ENCODE peak calls at places on chromosomes 16 and 17, in four cellular contexts. P, K, J and O are unnamed samples. For H3K36me3 and H3K27me3, the result is how much of the 10 kb centered on the place peaks cover.

GRCh38 chr17:38705803-38706624 is 941 bp downstream of the MLLT6 start:
- DNase-seq in K (peak), P (peak), J (peak), O (no peak)

GRCh38 chr17:38579934-38580333 is 25.8 kb downstream of the SRCIN1 start:
- DNase-seq in K (peak), J (no peak), P (no peak), O (no peak)

GRCh38 chr16:56382901-56383355 is 42.4 kb downstream of the AMFR start:
- DNase-seq in J (no peak), P (no peak), K (no peak), O (no peak)

GRCh38 chr16:56732832-56733231 is 2.9 kb downstream of the NUP93 start:
- DNase-seq in K (no peak), P (no peak), J (no peak), O (no peak)

GRCh38 chr17:75848523-75849303 is 4.5 kb upstream of the UNC13D start:
- DNase-seq in P (peak), J (peak), K (peak), O (no peak)

GRCh38 chr17:732788-733720 is 658 bp downstream of the TLCD3A start:
- DNase-seq in K (peak), P (peak), J (no peak), O (no peak)

GRCh38 chr16:55532227-55532626 is 23.4 kb downstream of the LPCAT2 start:
- DNase-seq in J (no peak), K (no peak), P (no peak), O (no peak)

GRCh38 chr17:35189291-35189690 is 4.9 kb downstream of the SLC35G3 start:
- DNase-seq in K (no peak), P (no peak), J (no peak), O (no peak)

GRCh38 chr16:25118851-25119584 is 7.5 kb downstream of the LCMT1 start:
- DNase-seq in K (no peak), P (no peak), J (no peak), O (no peak)

GRCh38 chr17:8365143-8365542 is 11.4 kb downstream of the KRABD2 start:
- DNase-seq in J (no peak), P (no peak), K (no peak), O (no peak)

DNA sequence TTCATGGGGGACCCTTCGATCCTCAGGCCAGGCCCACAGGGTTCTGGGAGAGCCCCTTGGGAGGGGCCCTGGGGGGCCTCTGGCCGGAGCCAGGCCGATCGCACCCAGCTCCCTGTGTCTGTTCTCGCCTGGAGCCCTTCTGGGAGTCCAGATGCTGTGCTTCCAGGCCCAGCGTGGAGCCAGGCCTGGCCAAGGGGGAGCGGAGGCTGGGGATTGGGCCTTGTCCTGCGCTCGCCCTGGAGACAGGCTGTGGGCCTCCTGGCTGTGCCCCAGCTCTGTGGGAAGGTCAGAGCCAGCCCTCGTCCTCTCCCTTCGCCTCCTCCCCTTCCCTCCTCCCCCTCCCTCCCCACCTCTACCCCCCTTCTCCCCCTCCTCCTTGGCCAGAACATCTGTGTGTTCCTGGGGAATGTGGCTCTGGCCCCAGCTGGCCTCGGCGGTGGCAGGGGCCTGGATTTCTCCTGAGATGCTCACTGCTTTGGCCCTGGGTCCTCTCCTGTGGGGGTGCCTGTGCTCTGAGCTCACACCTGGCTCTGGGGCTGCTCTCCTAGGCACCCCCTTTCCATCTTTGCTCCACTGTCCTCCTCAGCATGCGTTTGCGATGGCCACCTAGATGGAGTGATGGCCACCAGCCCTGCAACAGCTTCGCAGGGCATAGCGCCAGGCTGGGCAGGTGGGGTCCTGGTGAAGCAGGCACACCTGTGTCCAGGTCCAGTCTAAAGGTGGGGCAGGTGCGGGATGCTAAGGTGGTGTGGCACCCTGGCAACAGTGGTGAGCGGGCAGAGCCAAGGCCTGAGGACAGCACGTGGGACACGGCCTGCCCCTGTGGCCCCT is 90.6 kb upstream of the CIBAR2 start:
- DNase-seq in P (peak), J (no peak), K (no peak), O (peak)
- H3K36me3 ChIP-seq in P (under half), J (under half), K (under half), O (under half)

DNA sequence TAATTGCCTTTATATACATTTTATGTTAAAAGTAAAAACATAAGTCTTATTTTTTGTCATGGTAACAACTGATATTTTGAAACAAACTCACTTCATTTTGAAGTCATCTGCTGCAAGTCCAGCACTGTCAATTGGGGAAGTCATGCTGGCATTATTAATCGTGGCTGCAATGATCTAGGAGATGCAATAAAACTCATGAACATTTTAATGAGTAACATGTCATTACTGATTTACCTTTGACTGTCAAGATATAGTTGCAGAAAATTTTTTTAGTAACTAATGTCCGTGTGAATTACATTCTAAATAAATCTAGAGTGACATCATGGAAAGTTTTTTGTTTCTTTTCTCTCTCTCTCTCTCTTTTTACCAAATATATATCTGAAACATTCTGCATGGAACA is 17.4 kb upstream of the KRT24 start:
- DNase-seq in K (no peak), J (no peak), P (no peak), O (no peak)
- H3K27me3 ChIP-seq in K (under half), J (under half), P (under half), O (under half)

GRCh38 chr16:27210174-27210573 is 6.8 kb downstream of the KDM8 start:
- DNase-seq in K (no peak), P (no peak), J (no peak), O (no peak)

GRCh38 chr16:27205436-27206065 is 2.2 kb downstream of the KDM8 start:
- DNase-seq in J (no peak), K (no peak), P (no peak), O (no peak)

GRCh38 chr16:27209591-27209990 is 6.3 kb downstream of the KDM8 start:
- DNase-seq in J (no peak), P (no peak), K (no peak), O (no peak)

GRCh38 chr16:27208809-27209208 is 5.5 kb downstream of the KDM8 start:
- DNase-seq in P (no peak), K (no peak), J (no peak), O (no peak)

DNA sequence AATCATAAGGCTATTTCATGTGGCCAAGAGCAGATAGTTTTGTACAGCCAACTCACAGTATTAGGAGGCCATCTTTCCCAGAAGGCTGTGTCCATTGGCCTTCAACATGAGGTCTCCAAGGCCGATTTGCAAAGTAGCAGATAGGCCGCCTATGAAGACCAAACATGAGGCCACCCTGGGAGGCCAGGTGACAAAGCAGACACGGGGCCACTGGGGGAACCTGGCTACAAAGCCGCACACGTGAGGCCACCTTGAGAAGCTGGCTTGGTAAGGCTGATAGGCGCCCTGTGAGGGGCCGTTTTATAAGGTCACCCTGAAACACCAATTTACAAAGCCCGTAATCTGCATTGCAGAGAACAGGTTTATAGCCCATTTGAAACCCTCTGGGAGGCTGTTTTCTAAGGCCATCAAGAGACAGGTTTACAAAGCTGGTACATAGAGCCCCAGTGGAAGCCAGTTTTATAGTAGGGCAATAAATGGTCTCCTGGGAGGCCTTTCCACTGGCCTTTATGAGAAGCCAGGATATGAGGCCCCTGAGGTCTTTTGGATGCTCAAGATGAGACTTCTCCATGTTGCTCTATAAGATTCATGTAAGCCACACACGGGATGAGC is 4.9 kb downstream of the KDM8 start:
- DNase-seq in J (no peak), P (no peak), K (no peak), O (no peak)
- H3K4me3 ChIP-seq in J (no peak), P (no peak), K (no peak), O (no peak)

GRCh38 chr17:33021731-33022408 is 30.2 kb downstream of the SPACA3 start:
- DNase-seq in P (no peak), J (no peak), K (no peak), O (no peak)
- H3K36me3 ChIP-seq in P (under half), J (under half), K (under half), O (under half)

GRCh38 chr17:78677303-78678219 is 100.4 kb upstream of the DNAH17 start:
- DNase-seq in K (no peak), J (no peak), P (peak), O (no peak)
- H3K27me3 ChIP-seq in K (under half), J (under half), P (under half), O (under half)